ENCODE peak calls at places on chromosome 11, in four cellular contexts. One of them, this sample, is unnamed.
A peak's percentile ranks its signal among the peaks of the same experiment; 100 is the strongest.

GRCh38 chr11:108826136-108826535 is 161.3 kb downstream of the DDX10 start:
- DNase-seq in transverse colon: no peak
- DNase-seq in CD8-positive, alpha-beta T cell: no peak
- DNase-seq in body of pancreas: no peak
- DNase-seq in this sample: no peak

GRCh38 chr11:132056689-132057088 is 686.3 kb downstream of the NTM start:
- DNase-seq in transverse colon: no peak
- DNase-seq in CD8-positive, alpha-beta T cell: no peak
- DNase-seq in body of pancreas: no peak
- DNase-seq in this sample: no peak

GRCh38 chr11:62974848-62975522 is 9.8 kb downstream of the SLC22A6 start:
- DNase-seq in transverse colon: peak; percentile 85
- DNase-seq in CD8-positive, alpha-beta T cell: no peak
- DNase-seq in body of pancreas: peak; percentile 84
- DNase-seq in this sample: no peak

GRCh38 chr11:130813196-130813595 is 103.1 kb downstream of the SNX19 start:
- DNase-seq in transverse colon: no peak
- DNase-seq in CD8-positive, alpha-beta T cell: no peak
- DNase-seq in body of pancreas: no peak
- DNase-seq in this sample: no peak

GRCh38 chr11:46655631-46656030 is 38.3 kb downstream of the ATG13 start:
- DNase-seq in transverse colon: no peak
- DNase-seq in CD8-positive, alpha-beta T cell: no peak
- DNase-seq in body of pancreas: no peak
- DNase-seq in this sample: no peak

GRCh38 chr11:17004486-17005148 is 9.6 kb downstream of the PLEKHA7 start:
- DNase-seq in transverse colon: no peak
- DNase-seq in CD8-positive, alpha-beta T cell: no peak
- DNase-seq in body of pancreas: no peak
- DNase-seq in this sample: no peak

GRCh38 chr11:115222218-115222862 is 281.9 kb downstream of the CADM1 start:
- DNase-seq in transverse colon: peak; percentile 15
- DNase-seq in CD8-positive, alpha-beta T cell: no peak
- DNase-seq in body of pancreas: no peak
- DNase-seq in this sample: no peak

GRCh38 chr11:109597336-109597735 is 175.3 kb downstream of the C11orf87 start:
- DNase-seq in transverse colon: no peak
- DNase-seq in CD8-positive, alpha-beta T cell: no peak
- DNase-seq in body of pancreas: no peak
- DNase-seq in this sample: no peak

GRCh38 chr11:6345356-6345755 is 25.1 kb upstream of the CAVIN3 start:
- DNase-seq in transverse colon: no peak
- DNase-seq in CD8-positive, alpha-beta T cell: no peak
- DNase-seq in body of pancreas: no peak
- DNase-seq in this sample: no peak

GRCh38 chr11:117071344-117071787 is 26.9 kb downstream of the SIK3 start:
- DNase-seq in transverse colon: peak; percentile 54
- DNase-seq in CD8-positive, alpha-beta T cell: no peak
- DNase-seq in body of pancreas: peak; percentile 55
- DNase-seq in this sample: no peak

GRCh38 chr11:34302046-34302921 is 55.5 kb downstream of the ABTB2 start:
- DNase-seq in transverse colon: no peak
- DNase-seq in CD8-positive, alpha-beta T cell: no peak
- DNase-seq in body of pancreas: no peak
- DNase-seq in this sample: no peak

GRCh38 chr11:118916842-118917388 is 8.8 kb downstream of the BCL9L start:
- DNase-seq in transverse colon: peak; percentile 55
- DNase-seq in CD8-positive, alpha-beta T cell: no peak
- DNase-seq in body of pancreas: peak; percentile 71
- DNase-seq in this sample: peak; percentile 52

GRCh38 chr11:92696076-92696475 is 273.4 kb upstream of the MTNR1B start:
- DNase-seq in transverse colon: no peak
- DNase-seq in CD8-positive, alpha-beta T cell: no peak
- DNase-seq in body of pancreas: no peak
- DNase-seq in this sample: no peak

GRCh38 chr11:13364388-13364787 is 86.8 kb downstream of the BMAL1 start:
- DNase-seq in transverse colon: no peak
- DNase-seq in CD8-positive, alpha-beta T cell: no peak
- DNase-seq in body of pancreas: no peak
- DNase-seq in this sample: no peak

GRCh38 chr11:28730336-28730735 is 622.1 kb downstream of the METTL15 start:
- DNase-seq in transverse colon: no peak
- DNase-seq in CD8-positive, alpha-beta T cell: no peak
- DNase-seq in body of pancreas: no peak
- DNase-seq in this sample: no peak

GRCh38 chr11:117259417-117259816 is 26.9 kb downstream of the RNF214 start:
- DNase-seq in transverse colon: no peak
- DNase-seq in CD8-positive, alpha-beta T cell: no peak
- DNase-seq in body of pancreas: no peak
- DNase-seq in this sample: no peak

GRCh38 chr11:31237819-31238771 is 131.4 kb downstream of the DCDC1 start:
- DNase-seq in transverse colon: no peak
- DNase-seq in CD8-positive, alpha-beta T cell: no peak
- DNase-seq in body of pancreas: no peak
- DNase-seq in this sample: no peak

GRCh38 chr11:8871283-8871775 is 39.7 kb upstream of the AKIP1 start:
- DNase-seq in transverse colon: peak; percentile 57
- DNase-seq in CD8-positive, alpha-beta T cell: no peak
- DNase-seq in body of pancreas: peak; percentile 74
- DNase-seq in this sample: no peak

GRCh38 chr11:3165152-3165705 is at the start of gene OSBPL5:
- DNase-seq in transverse colon: peak; percentile 82
- DNase-seq in CD8-positive, alpha-beta T cell: no peak
- DNase-seq in body of pancreas: peak; percentile 85
- DNase-seq in this sample: no peak

GRCh38 chr11:31820438-31820818 is 9.3 kb upstream of the PAX6 start:
- DNase-seq in transverse colon: no peak
- DNase-seq in CD8-positive, alpha-beta T cell: no peak
- DNase-seq in body of pancreas: no peak
- DNase-seq in this sample: peak; percentile 45

GRCh38 chr11:20259506-20259905 is 99.2 kb upstream of the DBX1 start:
- DNase-seq in transverse colon: no peak
- DNase-seq in CD8-positive, alpha-beta T cell: no peak
- DNase-seq in body of pancreas: no peak
- DNase-seq in this sample: no peak

GRCh38 chr11:93196816-93197382 is 892 bp downstream of the SLC36A4 start:
- DNase-seq in transverse colon: no peak
- DNase-seq in CD8-positive, alpha-beta T cell: no peak
- DNase-seq in body of pancreas: no peak
- DNase-seq in this sample: no peak

GRCh38 chr11:105612766-105613165 is 2.9 kb downstream of the GRIA4 start:
- DNase-seq in transverse colon: no peak
- DNase-seq in CD8-positive, alpha-beta T cell: no peak
- DNase-seq in body of pancreas: no peak
- DNase-seq in this sample: no peak

GRCh38 chr11:106331163-106331562 is 253.7 kb downstream of the AASDHPPT start:
- DNase-seq in transverse colon: no peak
- DNase-seq in CD8-positive, alpha-beta T cell: no peak
- DNase-seq in body of pancreas: no peak
- DNase-seq in this sample: no peak

GRCh38 chr11:128936546-128937275 is 6.0 kb downstream of the TP53AIP1 start:
- DNase-seq in transverse colon: no peak
- DNase-seq in CD8-positive, alpha-beta T cell: no peak
- DNase-seq in body of pancreas: no peak
- DNase-seq in this sample: no peak

GRCh38 chr11:82733444-82734119 is at the start of gene FAM181B:
- DNase-seq in transverse colon: peak; percentile 38
- DNase-seq in CD8-positive, alpha-beta T cell: no peak
- DNase-seq in body of pancreas: peak; percentile 82
- DNase-seq in this sample: no peak

GRCh38 chr11:14358729-14359439 is at the start of gene RRAS2:
- DNase-seq in transverse colon: peak; percentile 81
- DNase-seq in CD8-positive, alpha-beta T cell: peak; percentile 58
- DNase-seq in body of pancreas: peak; percentile 84
- DNase-seq in this sample: peak; percentile 84

GRCh38 chr11:66495401-66495844 is 15.0 kb upstream of the BBS1 start:
- DNase-seq in transverse colon: no peak
- DNase-seq in CD8-positive, alpha-beta T cell: no peak
- DNase-seq in body of pancreas: no peak
- DNase-seq in this sample: no peak

GRCh38 chr11:69297926-69298777 is 4.2 kb downstream of the MYEOV start:
- DNase-seq in transverse colon: peak; percentile 85
- DNase-seq in CD8-positive, alpha-beta T cell: peak; percentile 16
- DNase-seq in body of pancreas: peak; percentile 59
- DNase-seq in this sample: peak; percentile 87

GRCh38 chr11:115656684-115657083 is 152.5 kb upstream of the CADM1 start:
- DNase-seq in transverse colon: peak; percentile 57
- DNase-seq in CD8-positive, alpha-beta T cell: no peak
- DNase-seq in body of pancreas: no peak
- DNase-seq in this sample: no peak

GRCh38 chr11:128039140-128040021 is 548.0 kb downstream of the ETS1 start:
- DNase-seq in transverse colon: peak; percentile 48
- DNase-seq in CD8-positive, alpha-beta T cell: peak; percentile 48
- DNase-seq in body of pancreas: no peak
- DNase-seq in this sample: peak; percentile 62

GRCh38 chr11:69962152-69962551 is 116.0 kb upstream of the ANO1 start:
- DNase-seq in transverse colon: peak; percentile 29
- DNase-seq in CD8-positive, alpha-beta T cell: no peak
- DNase-seq in body of pancreas: no peak
- DNase-seq in this sample: peak; percentile 81

GRCh38 chr11:37108436-37109204 is 510.6 kb upstream of the RAG2 start:
- DNase-seq in transverse colon: no peak
- DNase-seq in CD8-positive, alpha-beta T cell: no peak
- DNase-seq in body of pancreas: no peak
- DNase-seq in this sample: no peak

GRCh38 chr11:13955971-13956421 is 6.5 kb upstream of the SPON1 start:
- DNase-seq in transverse colon: peak; percentile 64
- DNase-seq in CD8-positive, alpha-beta T cell: no peak
- DNase-seq in body of pancreas: peak; percentile 65
- DNase-seq in this sample: peak; percentile 86

GRCh38 chr11:68441466-68442230 is 18.9 kb upstream of the PPP6R3 start:
- DNase-seq in transverse colon: no peak
- DNase-seq in CD8-positive, alpha-beta T cell: no peak
- DNase-seq in body of pancreas: no peak
- DNase-seq in this sample: no peak

GRCh38 chr11:19673924-19674390 is 38.7 kb upstream of the NAV2 start:
- DNase-seq in transverse colon: peak; percentile 64
- DNase-seq in CD8-positive, alpha-beta T cell: no peak
- DNase-seq in body of pancreas: peak; percentile 19
- DNase-seq in this sample: peak; percentile 67

GRCh38 chr11:10657308-10658271 is 36.0 kb downstream of the IRAG1 start:
- DNase-seq in transverse colon: no peak
- DNase-seq in CD8-positive, alpha-beta T cell: no peak
- DNase-seq in body of pancreas: no peak
- DNase-seq in this sample: no peak
- H3K27ac ChIP-seq in transverse colon: peak overlapping the region; percentile 89
- H3K27ac ChIP-seq in CD8-positive, alpha-beta T cell: no peak overlapping the region
- H3K27ac ChIP-seq in body of pancreas: no peak overlapping the region
- H3K27ac ChIP-seq in this sample: peak overlapping the region; percentile 80

DNA sequence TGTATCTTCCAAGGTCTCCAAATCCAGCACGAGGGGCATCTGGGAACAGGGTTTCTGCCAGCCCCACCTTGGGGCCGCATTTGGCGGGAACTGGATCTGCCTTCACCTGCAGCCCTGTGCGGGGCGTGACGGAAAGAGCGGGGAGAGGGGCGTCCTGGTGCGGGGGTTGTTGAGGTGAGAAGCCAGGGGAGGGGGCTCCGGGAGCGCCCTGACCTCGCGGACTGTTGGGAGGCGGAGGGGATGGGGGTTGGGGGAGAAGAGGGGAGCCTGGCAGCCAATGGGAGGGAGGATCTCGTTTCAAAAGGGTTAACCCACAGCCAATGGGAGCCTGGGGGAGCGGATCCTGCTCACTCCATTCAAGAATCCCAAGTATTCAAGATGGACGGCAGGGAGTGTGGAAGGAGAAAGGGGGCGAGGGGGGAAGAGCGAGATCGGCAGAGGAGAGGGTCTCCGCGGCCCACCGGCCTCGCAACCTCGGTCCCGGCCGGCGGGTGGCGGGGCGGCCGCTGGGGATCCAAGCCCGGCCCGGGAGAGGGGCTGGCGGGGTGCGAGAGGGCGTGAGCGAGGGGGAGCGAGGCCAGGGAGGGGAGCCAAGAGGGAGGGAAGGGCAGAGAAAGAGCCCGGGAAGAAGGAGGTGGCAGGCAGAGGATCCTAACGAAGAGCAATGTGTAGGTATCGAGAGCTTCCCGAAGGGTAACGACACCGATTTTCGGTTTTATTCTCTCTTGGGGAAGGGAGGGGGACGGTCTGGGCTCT is 11.5 kb downstream of the YPEL4 start:
- DNase-seq in transverse colon: peak; percentile 44
- DNase-seq in CD8-positive, alpha-beta T cell: no peak
- DNase-seq in body of pancreas: peak; percentile 67
- DNase-seq in this sample: peak; percentile 64
- H3K27ac ChIP-seq in transverse colon: peak overlapping the region; percentile 86
- H3K27ac ChIP-seq in CD8-positive, alpha-beta T cell: no peak overlapping the region
- H3K27ac ChIP-seq in body of pancreas: peak overlapping the region; percentile 58
- H3K27ac ChIP-seq in this sample: peak overlapping the region; percentile 75

GRCh38 chr11:107770546-107770945 is 58.7 kb upstream of the SLN start:
- DNase-seq in transverse colon: no peak
- DNase-seq in CD8-positive, alpha-beta T cell: no peak
- DNase-seq in body of pancreas: no peak
- DNase-seq in this sample: no peak
- H3K27ac ChIP-seq in transverse colon: no peak overlapping the region
- H3K27ac ChIP-seq in CD8-positive, alpha-beta T cell: no peak overlapping the region
- H3K27ac ChIP-seq in body of pancreas: no peak overlapping the region
- H3K27ac ChIP-seq in this sample: no peak overlapping the region

DNA sequence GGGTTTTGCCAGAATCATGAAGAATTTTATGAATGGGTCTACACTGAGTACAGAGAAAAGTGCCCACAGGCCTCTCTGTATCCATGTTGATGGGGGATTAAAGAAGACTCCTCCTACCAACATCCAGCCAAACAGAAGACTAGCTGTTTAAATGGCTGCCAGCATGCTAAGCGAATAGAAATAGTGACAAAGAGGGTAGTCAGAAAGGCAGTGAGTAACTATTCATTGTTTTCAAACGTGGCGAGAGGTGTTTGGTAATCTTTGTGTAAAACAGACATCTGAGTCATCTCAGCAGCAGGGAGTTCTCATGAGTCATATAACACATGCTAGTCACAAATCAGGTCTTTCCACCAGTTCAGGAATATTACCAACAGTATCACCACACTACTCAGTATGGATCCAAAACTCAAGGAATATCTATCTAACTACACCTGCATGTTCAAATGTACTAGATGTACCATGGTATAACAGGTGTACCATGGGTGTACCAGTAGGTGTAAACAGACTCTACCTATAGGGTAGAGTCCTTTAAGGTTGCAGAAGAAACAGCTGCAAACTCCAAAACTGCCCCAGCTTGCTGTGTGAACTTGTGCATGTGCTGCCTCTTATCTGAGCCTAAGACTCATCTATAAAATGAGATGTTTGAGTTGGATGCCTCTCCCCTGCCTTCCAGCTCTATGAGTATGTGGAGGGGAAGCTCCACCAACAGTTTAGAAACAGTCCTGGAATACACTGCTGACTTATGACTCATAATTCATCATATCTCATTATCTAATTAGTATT is 82.0 kb downstream of the SLC1A2 start:
- DNase-seq in transverse colon: no peak
- DNase-seq in CD8-positive, alpha-beta T cell: no peak
- DNase-seq in body of pancreas: peak; percentile 15
- DNase-seq in this sample: no peak
- H3K27ac ChIP-seq in transverse colon: no peak overlapping the region
- H3K27ac ChIP-seq in CD8-positive, alpha-beta T cell: no peak overlapping the region
- H3K27ac ChIP-seq in body of pancreas: peak overlapping the region; percentile 87
- H3K27ac ChIP-seq in this sample: no peak overlapping the region

GRCh38 chr11:114074546-114075342 is 15.2 kb downstream of the ZBTB16 start:
- DNase-seq in transverse colon: no peak
- DNase-seq in CD8-positive, alpha-beta T cell: no peak
- DNase-seq in body of pancreas: no peak
- DNase-seq in this sample: no peak
- H3K27ac ChIP-seq in transverse colon: peak overlapping the region; percentile 31
- H3K27ac ChIP-seq in CD8-positive, alpha-beta T cell: no peak overlapping the region
- H3K27ac ChIP-seq in body of pancreas: no peak overlapping the region
- H3K27ac ChIP-seq in this sample: peak overlapping the region; percentile 40

GRCh38 chr11:1292018-1292643 is 17.3 kb downstream of the TOLLIP start:
- DNase-seq in transverse colon: no peak
- DNase-seq in CD8-positive, alpha-beta T cell: no peak
- DNase-seq in body of pancreas: no peak
- DNase-seq in this sample: no peak
- H3K27ac ChIP-seq in transverse colon: no peak overlapping the region
- H3K27ac ChIP-seq in CD8-positive, alpha-beta T cell: no peak overlapping the region
- H3K27ac ChIP-seq in body of pancreas: no peak overlapping the region
- H3K27ac ChIP-seq in this sample: no peak overlapping the region

This sample was measured in Peyer's patch.